ENCODE peak calls at places on chromosome 2, in nine cellular contexts. M, C, N, O, S, J, U, G and K are unnamed samples.

GRCh38 chr2:195820867-195821565 is 164.0 kb downstream of the SLC39A10 start:
- DNase-seq in M (no peak), C (no peak), N (no peak), O (no peak), S (no peak), J (no peak), U (no peak), G (no peak), K (no peak)

GRCh38 chr2:35530615-35531135 is 824.9 kb upstream of the CRIM1 start:
- DNase-seq in M (no peak), C (no peak), N (no peak), O (no peak), S (no peak), J (no peak), U (no peak), G (no peak), K (no peak)

GRCh38 chr2:216735086-216735485 is 39.7 kb upstream of the IGFBP5 start:
- DNase-seq in M (no peak), C (peak), N (no peak), O (no peak), S (no peak), J (no peak), U (no peak), G (no peak), K (peak)

GRCh38 chr2:100011272-100011711 is 131.1 kb downstream of the AFF3 start:
- DNase-seq in M (no peak), C (peak), N (no peak), O (no peak), S (no peak), J (no peak), U (no peak), G (no peak), K (peak)

GRCh38 chr2:200383380-200384110 is 77.1 kb downstream of the SPATS2L start:
- DNase-seq in M (no peak), C (peak), N (no peak), O (no peak), S (peak), J (no peak), U (no peak), G (no peak), K (no peak)

GRCh38 chr2:239548491-239548890 is 147.7 kb upstream of the HDAC4 start:
- DNase-seq in M (peak), C (no peak), N (no peak), O (no peak), S (peak), J (no peak), U (peak), G (no peak), K (no peak)

GRCh38 chr2:176178807-176179271 is 9.6 kb upstream of the HOXD1 start:
- DNase-seq in M (no peak), C (no peak), N (no peak), O (no peak), S (peak), J (no peak), U (no peak), G (no peak), K (no peak)

GRCh38 chr2:95391641-95392310 is 10.7 kb upstream of the FAHD2A start:
- DNase-seq in M (peak), C (no peak), N (peak), O (no peak), S (no peak), J (no peak), U (no peak), G (no peak), K (no peak)

GRCh38 chr2:231928901-231929725 is 2.9 kb upstream of the NPPC start:
- DNase-seq in M (no peak), C (no peak), N (peak), O (no peak), S (no peak), J (no peak), U (no peak), G (no peak), K (no peak)

GRCh38 chr2:135685361-135685760 is 56.3 kb upstream of the UBXN4 start:
- DNase-seq in M (no peak), C (peak), N (no peak), O (no peak), S (no peak), J (no peak), U (no peak), G (no peak), K (no peak)

GRCh38 chr2:31150120-31150670 is 12.0 kb upstream of the GALNT14 start:
- DNase-seq in M (no peak), C (no peak), N (no peak), O (no peak), S (no peak), J (no peak), U (no peak), G (no peak), K (no peak)

GRCh38 chr2:157492189-157492773 is 48.4 kb upstream of the CYTIP start:
- DNase-seq in M (no peak), C (peak), N (peak), O (peak), S (peak), J (peak), U (peak), G (peak), K (peak)

GRCh38 chr2:38128653-38129052 is 52.7 kb upstream of the CYP1B1 start:
- DNase-seq in M (no peak), C (peak), N (peak), O (peak), S (no peak), J (no peak), U (no peak), G (no peak), K (no peak)

GRCh38 chr2:99545622-99546021 is 55.8 kb upstream of the REV1 start:
- DNase-seq in M (no peak), C (no peak), N (no peak), O (no peak), S (no peak), J (no peak), U (no peak), G (no peak), K (no peak)

GRCh38 chr2:73426161-73426560 is 40.5 kb downstream of the ALMS1 start:
- DNase-seq in M (no peak), C (no peak), N (no peak), O (no peak), S (no peak), J (no peak), U (no peak), G (no peak), K (no peak)

GRCh38 chr2:7013761-7014160 is 96.5 kb downstream of the RNF144A start:
- DNase-seq in M (no peak), C (no peak), N (no peak), O (no peak), S (no peak), J (no peak), U (no peak), G (no peak), K (no peak)

GRCh38 chr2:189328451-189329249 is 112.6 kb upstream of the WDR75 start:
- DNase-seq in M (no peak), C (no peak), N (no peak), O (no peak), S (no peak), J (no peak), U (no peak), G (no peak), K (no peak)

DNA sequence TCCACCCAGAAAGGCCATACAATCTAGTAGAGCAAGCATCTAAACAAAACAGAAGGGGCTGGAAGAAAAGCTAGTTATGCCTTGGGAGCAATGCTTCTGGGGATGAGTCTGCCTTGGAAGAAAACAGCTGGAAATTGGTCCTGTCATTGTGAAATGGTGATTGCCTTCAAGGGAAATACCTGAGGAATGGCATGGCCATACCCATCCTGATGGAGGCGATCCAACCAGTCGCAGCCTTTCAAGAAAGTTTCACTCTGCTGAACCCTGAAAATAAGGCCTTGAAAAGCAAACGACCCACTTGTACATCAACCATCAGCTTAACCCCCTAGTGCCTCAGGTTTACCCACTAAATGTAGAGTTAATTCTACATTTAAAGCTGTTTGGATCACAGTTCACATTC is 72.6 kb upstream of the PID1 start:
- DNase-seq in M (no peak), C (no peak), N (no peak), O (no peak), S (peak), J (no peak), U (no peak), G (no peak), K (no peak)
- H3K27ac ChIP-seq in M (no peak), C (no peak), N (no peak), O (no peak), S (peak), J (no peak), U (no peak), G (no peak), K (no peak)

DNA sequence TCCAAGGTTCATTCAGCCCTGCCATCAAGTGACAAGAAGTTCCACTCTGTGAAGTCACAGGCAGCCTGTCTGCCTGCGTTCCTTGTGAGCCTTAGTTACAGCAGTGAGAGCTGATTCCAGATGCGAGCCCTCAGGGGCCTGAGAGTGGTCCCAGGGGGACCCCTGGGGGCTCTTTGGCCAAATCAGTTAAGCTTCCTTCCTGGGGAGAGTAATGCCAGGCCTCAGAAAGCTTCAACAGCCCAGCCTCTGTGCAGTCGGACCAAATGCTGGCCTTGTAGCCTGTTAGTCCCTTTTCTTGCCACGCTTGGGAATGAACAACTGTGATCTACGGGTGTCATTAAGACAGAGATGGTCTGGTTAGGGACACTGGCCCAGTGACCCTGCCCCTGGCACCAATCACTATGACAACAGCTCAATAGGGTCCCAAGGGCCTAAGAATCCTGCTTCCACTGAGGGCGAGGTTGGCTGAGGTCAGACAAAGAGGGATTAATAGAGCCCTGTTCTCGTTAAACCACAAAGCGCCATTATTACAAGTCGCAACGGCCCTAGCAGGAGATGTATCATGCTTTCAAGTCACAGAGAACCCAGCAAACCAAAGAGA is 50.9 kb downstream of the HS1BP3 start:
- DNase-seq in M (peak), C (no peak), N (peak), O (no peak), S (no peak), J (peak), U (no peak), G (no peak), K (no peak)
- H3K27ac ChIP-seq in M (peak), C (no peak), N (peak), O (peak), S (no peak), J (peak), U (no peak), G (no peak), K (no peak)

GRCh38 chr2:128360711-128361110 is 42.0 kb upstream of the HS6ST1 start:
- DNase-seq in M (no peak), C (no peak), N (no peak), O (no peak), S (no peak), J (no peak), U (no peak), G (no peak), K (no peak)

GRCh38 chr2:128361376-128362131 is 42.9 kb upstream of the HS6ST1 start:
- DNase-seq in M (peak), C (no peak), N (no peak), O (no peak), S (no peak), J (no peak), U (no peak), G (no peak), K (no peak)

GRCh38 chr2:128362889-128363228 is 44.2 kb upstream of the HS6ST1 start:
- DNase-seq in M (peak), C (peak), N (peak), O (no peak), S (no peak), J (no peak), U (no peak), G (peak), K (peak)

GRCh38 chr2:128363991-128364390 is 45.3 kb upstream of the HS6ST1 start:
- DNase-seq in M (peak), C (no peak), N (no peak), O (no peak), S (no peak), J (no peak), U (no peak), G (peak), K (no peak)

GRCh38 chr2:128362186-128362888 is 43.7 kb upstream of the HS6ST1 start:
- DNase-seq in M (peak), C (no peak), N (no peak), O (no peak), S (no peak), J (no peak), U (no peak), G (no peak), K (no peak)
- H3K27ac ChIP-seq in M (peak), C (peak), N (no peak), O (no peak), S (peak), J (no peak), U (no peak), G (peak), K (peak)

DNA sequence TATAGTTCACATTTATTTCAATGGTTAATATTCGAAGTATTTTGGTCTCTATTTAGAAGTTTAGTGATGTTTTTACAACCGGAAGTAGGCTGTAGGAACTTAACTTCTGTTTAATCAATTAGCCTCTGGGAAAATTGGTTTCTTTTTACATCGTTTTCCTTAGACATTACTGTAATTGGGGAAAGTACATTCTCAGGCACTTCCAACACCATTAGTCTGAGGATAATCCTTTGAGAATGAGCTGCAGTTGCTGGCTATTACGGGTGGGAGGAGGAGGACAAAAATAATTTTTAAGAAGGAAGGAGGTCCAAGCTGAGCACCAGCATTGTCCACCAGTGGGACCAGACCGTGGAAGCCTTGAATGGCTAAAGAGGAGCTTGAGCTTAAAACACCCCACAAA is 70.4 kb upstream of the ST3GAL5 start:
- DNase-seq in M (no peak), C (no peak), N (no peak), O (no peak), S (no peak), J (no peak), U (no peak), G (no peak), K (no peak)
- H3K27ac ChIP-seq in M (no peak), C (no peak), N (no peak), O (no peak), S (no peak), J (no peak), U (no peak), G (no peak), K (no peak)